ENCODE peak calls at places on chromosome 13, in eight cellular contexts. Y, D, V, X, W, I, Q and J are unnamed samples.
A peak's percentile ranks its signal among the peaks of the same experiment; 100 is the strongest.

GRCh38 chr13:113117956-113118327 is 4.7 kb upstream of the F10 start:
- DNase-seq in Y (no peak), X (no peak), V (no peak), I (no peak), W (no peak), Q (no peak), D (no peak), J (no peak)

GRCh38 chr13:30240608-30241007 is 66.7 kb downstream of the KATNAL1 start:
- DNase-seq in Y (no peak), I (no peak), V (no peak), W (no peak), Q (no peak), X (no peak), D (no peak), J (no peak)

GRCh38 chr13:50131998-50132936 is 117.0 kb downstream of the KCNRG start:
- DNase-seq in X (peak; percentile 25), Y (no peak), V (no peak), Q (no peak), D (peak; percentile 75), I (no peak), W (no peak), J (peak; percentile 62)

GRCh38 chr13:113671066-113672001 is 4.3 kb downstream of the GRK1 start:
- DNase-seq in D (no peak), W (no peak), Y (no peak), I (no peak), Q (no peak), X (no peak), V (no peak), J (peak; percentile 46)

GRCh38 chr13:45781553-45782326 is 69.8 kb downstream of the SIAH3 start:
- DNase-seq in W (peak; percentile 54), I (no peak), X (no peak), Q (peak; percentile 6), D (no peak), Y (no peak), V (no peak), J (no peak)

GRCh38 chr13:28468520-28468915 is 26.4 kb downstream of the FLT1 start:
- DNase-seq in D (no peak), W (no peak), Q (no peak), I (no peak), X (no peak), V (no peak), Y (no peak), J (no peak)

GRCh38 chr13:111484129-111484925 is 163.9 kb downstream of the TEX29 start:
- DNase-seq in I (no peak), D (peak; percentile 25), Q (no peak), W (no peak), V (no peak), X (no peak), Y (no peak), J (no peak)

GRCh38 chr13:29254971-29255370 is 340.5 kb downstream of the SLC7A1 start:
- DNase-seq in W (no peak), I (no peak), Y (no peak), D (no peak), X (no peak), Q (no peak), V (no peak), J (no peak)

GRCh38 chr13:48715977-48716376 is 62.2 kb downstream of the CYSLTR2 start:
- DNase-seq in V (no peak), D (peak; percentile 26), Q (no peak), W (no peak), X (no peak), I (no peak), Y (no peak), J (no peak)

GRCh38 chr13:113849546-113849945 is 14.3 kb downstream of the GAS6 start:
- DNase-seq in Y (no peak), V (no peak), X (no peak), Q (peak; percentile 63), D (no peak), I (no peak), W (no peak), J (peak; percentile 16)

GRCh38 chr13:95559100-95559499 is 6.6 kb downstream of the CLDN10 start:
- DNase-seq in V (no peak), Y (no peak), Q (no peak), X (no peak), W (no peak), I (no peak), D (no peak), J (no peak)

GRCh38 chr13:107005577-107005976 is 437.6 kb upstream of the ARGLU1 start:
- DNase-seq in Q (no peak), W (no peak), D (no peak), I (no peak), Y (no peak), X (no peak), V (no peak), J (no peak)

GRCh38 chr13:26998265-26998664 is 173.3 kb downstream of the USP12 start:
- DNase-seq in D (no peak), Q (no peak), Y (no peak), X (no peak), I (no peak), W (no peak), V (no peak), J (no peak)

GRCh38 chr13:28031220-28031903 is 42.9 kb upstream of the URAD start:
- DNase-seq in I (no peak), X (no peak), W (no peak), Y (no peak), V (no peak), D (no peak), Q (no peak), J (no peak)

GRCh38 chr13:72782717-72783116 is 784 bp downstream of the PIBF1 start:
- DNase-seq in X (no peak), D (peak; percentile 2), Y (no peak), Q (peak; percentile 18), I (no peak), W (no peak), V (peak; percentile 54), J (no peak)